ENCODE peak calls at places on chromosomes 3 and 15, in five cellular contexts. F is GM13977, C is uterus, V is dorsolateral prefrontal cortex, B is astrocyte of the cerebellum. I is an unnamed sample.

GRCh38 chr15:90645873-90646605 is 71.1 kb upstream of the BLM start:
- DNase-seq in F (no peak), C (no peak), V (no peak), B (no peak), I (no peak)

GRCh38 chr15:97717806-97718205 is 242.7 kb upstream of the ARRDC4 start:
- DNase-seq in F (no peak), C (no peak), V (no peak), B (no peak), I (no peak)

GRCh38 chr3:172153335-172153861 is 114.0 kb downstream of the FNDC3B start:
- DNase-seq in F (no peak), C (peak; percentile 92), V (peak; percentile 29), B (peak; percentile 95), I (peak; percentile 57)

GRCh38 chr3:27633224-27633545 is 88.9 kb downstream of the EOMES start:
- DNase-seq in F (no peak), C (no peak), V (no peak), B (no peak), I (no peak)

GRCh38 chr3:16468114-16469098 is 45.1 kb downstream of the RFTN1 start:
- DNase-seq in F (no peak), C (peak; percentile 45), V (no peak), B (no peak), I (no peak)

GRCh38 chr3:3448468-3448867 is 269.0 kb upstream of the CRBN start:
- DNase-seq in F (no peak), C (no peak), V (no peak), B (no peak), I (no peak)

GRCh38 chr3:40996382-40996781 is 202.9 kb upstream of the CTNNB1 start:
- DNase-seq in F (no peak), C (no peak), V (no peak), B (no peak), I (no peak)

GRCh38 chr3:121228971-121229370 is 316.8 kb downstream of the POLQ start:
- DNase-seq in F (no peak), C (no peak), V (no peak), B (no peak), I (no peak)

GRCh38 chr3:41125258-41125657 is 74.0 kb upstream of the CTNNB1 start:
- DNase-seq in F (no peak), C (no peak), V (no peak), B (no peak), I (no peak)

GRCh38 chr15:81940467-81941451 is 105.1 kb downstream of the MEX3B start:
- DNase-seq in F (no peak), C (no peak), V (no peak), B (peak; percentile 59), I (no peak)

DNA sequence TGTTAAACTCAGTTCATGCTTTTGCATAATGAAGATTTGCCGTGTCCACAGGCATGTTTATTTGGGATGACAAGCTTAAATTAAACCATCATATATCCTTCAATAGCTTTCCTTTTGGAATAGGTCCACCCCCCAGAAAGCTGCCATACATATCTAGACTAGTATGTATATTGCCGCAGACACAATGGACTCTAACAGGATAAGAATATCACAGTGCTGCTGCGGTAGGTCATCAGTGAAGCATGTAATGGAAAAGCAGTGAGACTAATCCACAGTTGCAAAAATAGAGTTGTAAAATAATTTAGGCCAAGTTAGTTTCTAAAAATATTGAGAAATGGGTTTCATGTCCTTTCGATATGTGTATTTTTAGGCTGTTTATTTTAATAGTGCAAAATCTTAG is 819.9 kb upstream of the DPPA4 start:
- DNase-seq in F (no peak), C (no peak), V (no peak), B (no peak), I (no peak)
- TF ChIP-seq CTCF in F (no peak), C (no peak), V (no peak), B (no peak), I (no peak)

GRCh38 chr3:51268132-51268531 is 117.0 kb upstream of the MANF start:
- DNase-seq in F (no peak), C (no peak), V (no peak), B (no peak), I (no peak)

GRCh38 chr3:51271172-51271571 is 113.9 kb upstream of the MANF start:
- DNase-seq in F (no peak), C (no peak), V (no peak), B (no peak), I (no peak)

GRCh38 chr3:51274052-51274451 is 111.0 kb upstream of the MANF start:
- DNase-seq in F (no peak), C (no peak), V (no peak), B (no peak), I (no peak)

GRCh38 chr3:51270559-51270958 is 114.5 kb upstream of the MANF start:
- DNase-seq in F (no peak), C (no peak), V (no peak), B (no peak), I (no peak)

DNA sequence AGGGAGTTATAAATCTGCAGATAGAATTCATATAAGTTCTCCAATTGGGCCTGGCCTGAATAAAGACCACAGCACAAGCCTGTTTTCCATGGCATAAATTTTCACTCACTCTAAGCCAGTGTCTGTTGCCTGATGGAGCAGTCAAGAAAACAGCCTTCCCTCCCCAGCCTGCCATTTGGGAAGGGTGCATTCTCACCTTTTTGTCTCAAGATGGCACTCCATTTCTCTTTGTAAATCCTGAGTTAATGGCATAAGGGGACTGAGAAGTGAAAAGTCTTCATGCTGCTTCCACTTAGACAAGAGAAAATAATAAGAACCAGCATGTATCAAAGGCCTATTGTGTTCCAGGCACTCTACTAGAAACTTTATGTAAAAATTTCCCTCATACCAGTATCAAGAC is 115.6 kb upstream of the MANF start:
- DNase-seq in F (no peak), C (no peak), V (no peak), B (no peak), I (no peak)
- TF ChIP-seq CTCF in F (peak; percentile 24), C (no peak), V (no peak), B (no peak), I (no peak)

GRCh38 chr15:98805434-98806274 is 157.3 kb downstream of the IGF1R start:
- DNase-seq in F (no peak), C (no peak), V (no peak), B (no peak), I (no peak)
- TF ChIP-seq CTCF in F (no peak), C (no peak), V (no peak), B (no peak), I (peak; percentile 41)

GRCh38 chr3:131630812-131631211 is 128.0 kb upstream of the MRPL3 start:
- DNase-seq in F (no peak), C (no peak), V (no peak), B (peak; percentile 9), I (no peak)
- TF ChIP-seq CTCF in F (no peak), C (no peak), V (no peak), B (no peak), I (no peak)

DNA sequence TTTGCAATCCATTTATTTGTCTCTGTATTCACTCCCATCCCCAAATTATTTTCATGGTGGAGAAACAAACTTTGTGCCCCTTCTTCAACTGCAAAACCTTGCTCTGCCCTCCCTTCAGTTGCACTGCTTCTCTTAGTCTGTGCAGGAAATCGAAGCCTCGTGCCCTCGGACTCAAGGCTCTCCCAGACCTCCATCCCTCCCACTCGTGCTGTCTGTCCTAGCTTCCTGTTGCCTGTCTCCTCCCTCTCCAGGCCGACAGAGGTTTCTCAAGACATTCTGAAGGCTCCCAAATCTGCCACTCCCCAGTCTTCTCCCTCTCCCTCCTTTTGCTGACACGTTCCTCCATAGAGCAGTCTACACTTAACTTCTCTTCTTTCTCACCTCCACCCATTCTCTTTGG is 177.6 kb downstream of the PDZRN3 start:
- DNase-seq in F (no peak), C (no peak), V (no peak), B (no peak), I (no peak)
- TF ChIP-seq CTCF in F (no peak), C (no peak), V (no peak), B (no peak), I (no peak)

GRCh38 chr15:67105065-67105951 is 39.9 kb downstream of the SMAD3 start:
- DNase-seq in F (no peak), C (peak; percentile 69), V (no peak), B (peak; percentile 96), I (no peak)

GRCh38 chr15:67106764-67107013 is 41.3 kb downstream of the SMAD3 start:
- DNase-seq in F (no peak), C (no peak), V (no peak), B (no peak), I (no peak)

GRCh38 chr15:67107014-67107812 is 41.8 kb downstream of the SMAD3 start:
- DNase-seq in F (no peak), C (peak; percentile 88), V (no peak), B (peak; percentile 98), I (no peak)

GRCh38 chr15:67104453-67104852 is 39.1 kb downstream of the SMAD3 start:
- DNase-seq in F (no peak), C (no peak), V (no peak), B (no peak), I (no peak)

GRCh38 chr15:67105991-67106763 is 40.8 kb downstream of the SMAD3 start:
- DNase-seq in F (no peak), C (no peak), V (no peak), B (no peak), I (no peak)
- TF ChIP-seq CTCF in F (no peak), C (no peak), V (no peak), B (no peak), I (no peak)

GRCh38 chr3:132008841-132009638 is 25.8 kb downstream of the CPNE4 start:
- DNase-seq in F (no peak), C (no peak), V (no peak), B (no peak), I (no peak)

GRCh38 chr3:132004571-132004970 is 30.2 kb downstream of the CPNE4 start:
- DNase-seq in F (no peak), C (no peak), V (no peak), B (peak; percentile 68), I (no peak)

GRCh38 chr3:132003685-132004084 is 31.1 kb downstream of the CPNE4 start:
- DNase-seq in F (no peak), C (no peak), V (no peak), B (no peak), I (no peak)

GRCh38 chr3:132007617-132008016 is 27.2 kb downstream of the CPNE4 start:
- DNase-seq in F (no peak), C (no peak), V (no peak), B (no peak), I (no peak)

DNA sequence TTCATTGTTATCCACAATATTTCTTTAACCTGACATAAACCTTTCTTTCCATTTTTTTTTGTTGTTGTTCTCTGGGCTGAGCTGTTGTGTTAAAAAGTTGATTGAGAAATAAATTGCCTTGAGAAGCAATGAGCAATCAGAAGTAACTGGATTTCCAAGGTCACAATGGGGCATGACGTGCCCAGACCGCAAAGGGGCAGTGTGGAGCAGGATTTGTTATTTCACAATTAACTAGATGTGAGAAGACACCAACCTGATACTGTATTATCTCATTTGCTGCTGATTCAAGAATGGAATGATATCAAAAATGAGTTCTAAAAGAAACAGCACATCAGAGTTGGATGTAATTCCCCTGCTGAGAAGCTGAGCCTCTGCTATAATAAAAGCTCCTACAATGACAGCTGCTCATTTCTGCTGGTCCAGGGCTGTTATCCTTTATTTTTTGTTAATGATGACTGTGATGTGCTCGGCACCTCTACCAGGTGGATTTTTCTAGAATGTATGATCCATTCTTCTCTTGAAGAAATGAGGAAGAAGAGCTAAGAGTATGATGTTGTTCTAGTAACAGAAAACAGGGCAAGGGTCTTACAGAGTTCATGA is 28.1 kb downstream of the CPNE4 start:
- DNase-seq in F (no peak), C (no peak), V (no peak), B (no peak), I (peak; percentile 37)
- TF ChIP-seq CTCF in F (peak; percentile 56), C (no peak), V (no peak), B (peak; percentile 52), I (peak; percentile 56)